ENCODE peak calls at places on chromosomes 2 and 18, in ten cellular contexts. One of them, this sample, is unnamed.

GRCh38 chr2:101698419-101699190 is 1.1 kb downstream of the MAP4K4 start:
- DNase-seq in small intestine: peak; percentile 25
- DNase-seq in A549: peak; percentile 29
- DNase-seq in left ventricle myocardium inferior: no peak
- DNase-seq in CD8-positive, alpha-beta memory T cell: peak; percentile 37
- DNase-seq in gastrocnemius medialis: no peak
- DNase-seq in effector memory CD4-positive, alpha-beta T cell: no peak
- DNase-seq in RWPE2: no peak
- DNase-seq in WERI-Rb-1: no peak
- DNase-seq in adrenal gland: no peak
- DNase-seq in this sample: no peak

GRCh38 chr2:242054406-242054805 is 184.9 kb downstream of the RTP5 start:
- DNase-seq in small intestine: no peak
- DNase-seq in A549: no peak
- DNase-seq in left ventricle myocardium inferior: no peak
- DNase-seq in CD8-positive, alpha-beta memory T cell: no peak
- DNase-seq in gastrocnemius medialis: no peak
- DNase-seq in effector memory CD4-positive, alpha-beta T cell: no peak
- DNase-seq in RWPE2: no peak
- DNase-seq in WERI-Rb-1: no peak
- DNase-seq in adrenal gland: no peak
- DNase-seq in this sample: no peak

GRCh38 chr2:231671617-231672350 is 36.5 kb upstream of the PTMA start:
- DNase-seq in small intestine: no peak
- DNase-seq in A549: no peak
- DNase-seq in left ventricle myocardium inferior: no peak
- DNase-seq in CD8-positive, alpha-beta memory T cell: no peak
- DNase-seq in gastrocnemius medialis: no peak
- DNase-seq in effector memory CD4-positive, alpha-beta T cell: no peak
- DNase-seq in RWPE2: no peak
- DNase-seq in WERI-Rb-1: no peak
- DNase-seq in adrenal gland: no peak
- DNase-seq in this sample: peak; percentile 58

GRCh38 chr18:73283788-73284187 is 416.0 kb upstream of the NETO1 start:
- DNase-seq in small intestine: no peak
- DNase-seq in A549: no peak
- DNase-seq in left ventricle myocardium inferior: no peak
- DNase-seq in CD8-positive, alpha-beta memory T cell: no peak
- DNase-seq in gastrocnemius medialis: no peak
- DNase-seq in effector memory CD4-positive, alpha-beta T cell: no peak
- DNase-seq in RWPE2: no peak
- DNase-seq in WERI-Rb-1: no peak
- DNase-seq in adrenal gland: no peak
- DNase-seq in this sample: no peak

GRCh38 chr18:25253136-25253535 is 98.8 kb downstream of the ZNF521 start:
- DNase-seq in small intestine: no peak
- DNase-seq in A549: no peak
- DNase-seq in left ventricle myocardium inferior: no peak
- DNase-seq in CD8-positive, alpha-beta memory T cell: no peak
- DNase-seq in gastrocnemius medialis: no peak
- DNase-seq in effector memory CD4-positive, alpha-beta T cell: no peak
- DNase-seq in RWPE2: no peak
- DNase-seq in WERI-Rb-1: no peak
- DNase-seq in adrenal gland: no peak
- DNase-seq in this sample: no peak

GRCh38 chr2:228378696-228379425 is 197.4 kb upstream of the SPHKAP start:
- DNase-seq in small intestine: no peak
- DNase-seq in A549: no peak
- DNase-seq in left ventricle myocardium inferior: no peak
- DNase-seq in CD8-positive, alpha-beta memory T cell: no peak
- DNase-seq in gastrocnemius medialis: no peak
- DNase-seq in effector memory CD4-positive, alpha-beta T cell: no peak
- DNase-seq in RWPE2: no peak
- DNase-seq in WERI-Rb-1: no peak
- DNase-seq in adrenal gland: no peak
- DNase-seq in this sample: no peak

GRCh38 chr2:68292108-68292710 is 27.5 kb downstream of the CNRIP1 start:
- DNase-seq in small intestine: peak; percentile 40
- DNase-seq in A549: peak; percentile 63
- DNase-seq in left ventricle myocardium inferior: no peak
- DNase-seq in CD8-positive, alpha-beta memory T cell: peak; percentile 7
- DNase-seq in gastrocnemius medialis: no peak
- DNase-seq in effector memory CD4-positive, alpha-beta T cell: no peak
- DNase-seq in RWPE2: no peak
- DNase-seq in WERI-Rb-1: peak; percentile 27
- DNase-seq in adrenal gland: no peak
- DNase-seq in this sample: no peak

GRCh38 chr2:9627310-9627709 is 3.5 kb downstream of the YWHAQ start:
- DNase-seq in small intestine: no peak
- DNase-seq in A549: no peak
- DNase-seq in left ventricle myocardium inferior: no peak
- DNase-seq in CD8-positive, alpha-beta memory T cell: no peak
- DNase-seq in gastrocnemius medialis: no peak
- DNase-seq in effector memory CD4-positive, alpha-beta T cell: no peak
- DNase-seq in RWPE2: no peak
- DNase-seq in WERI-Rb-1: no peak
- DNase-seq in adrenal gland: no peak
- DNase-seq in this sample: no peak

GRCh38 chr18:55246278-55246677 is 287.0 kb upstream of the CCDC68 start:
- DNase-seq in small intestine: no peak
- DNase-seq in A549: no peak
- DNase-seq in left ventricle myocardium inferior: no peak
- DNase-seq in CD8-positive, alpha-beta memory T cell: no peak
- DNase-seq in gastrocnemius medialis: no peak
- DNase-seq in effector memory CD4-positive, alpha-beta T cell: no peak
- DNase-seq in RWPE2: no peak
- DNase-seq in WERI-Rb-1: no peak
- DNase-seq in adrenal gland: no peak
- DNase-seq in this sample: no peak

GRCh38 chr18:55243852-55244251 is 284.6 kb upstream of the CCDC68 start:
- DNase-seq in small intestine: no peak
- DNase-seq in A549: no peak
- DNase-seq in left ventricle myocardium inferior: no peak
- DNase-seq in CD8-positive, alpha-beta memory T cell: no peak
- DNase-seq in gastrocnemius medialis: no peak
- DNase-seq in effector memory CD4-positive, alpha-beta T cell: no peak
- DNase-seq in RWPE2: no peak
- DNase-seq in WERI-Rb-1: no peak
- DNase-seq in adrenal gland: no peak
- DNase-seq in this sample: no peak

GRCh38 chr18:55244520-55244919 is 285.3 kb upstream of the CCDC68 start:
- DNase-seq in small intestine: no peak
- DNase-seq in A549: no peak
- DNase-seq in left ventricle myocardium inferior: no peak
- DNase-seq in CD8-positive, alpha-beta memory T cell: no peak
- DNase-seq in gastrocnemius medialis: no peak
- DNase-seq in effector memory CD4-positive, alpha-beta T cell: no peak
- DNase-seq in RWPE2: no peak
- DNase-seq in WERI-Rb-1: no peak
- DNase-seq in adrenal gland: no peak
- DNase-seq in this sample: no peak

GRCh38 chr18:55247032-55247431 is 287.8 kb upstream of the CCDC68 start:
- DNase-seq in small intestine: no peak
- DNase-seq in A549: no peak
- DNase-seq in left ventricle myocardium inferior: no peak
- DNase-seq in CD8-positive, alpha-beta memory T cell: no peak
- DNase-seq in gastrocnemius medialis: no peak
- DNase-seq in effector memory CD4-positive, alpha-beta T cell: no peak
- DNase-seq in RWPE2: no peak
- DNase-seq in WERI-Rb-1: no peak
- DNase-seq in adrenal gland: no peak
- DNase-seq in this sample: no peak

DNA sequence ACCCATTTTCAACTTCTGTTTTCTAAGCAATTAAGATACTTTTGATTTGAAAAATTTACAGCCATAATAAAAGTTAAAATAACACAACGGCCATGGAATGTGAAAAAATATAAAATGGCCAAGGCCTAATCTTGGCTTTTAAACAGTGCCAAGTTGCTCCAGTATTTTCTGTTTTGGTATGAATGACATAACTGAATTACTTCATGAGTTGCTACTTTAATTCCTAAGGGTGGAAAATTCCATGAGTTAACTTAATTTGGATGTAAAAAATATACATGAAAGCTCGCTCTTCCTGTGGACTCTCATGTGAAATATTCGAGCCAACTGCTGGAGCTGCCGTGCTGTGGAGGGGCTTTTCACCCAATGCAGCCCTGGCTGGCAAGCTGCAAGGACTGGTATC is 285.9 kb upstream of the CCDC68 start:
- DNase-seq in small intestine: no peak
- DNase-seq in A549: no peak
- DNase-seq in left ventricle myocardium inferior: no peak
- DNase-seq in CD8-positive, alpha-beta memory T cell: no peak
- DNase-seq in gastrocnemius medialis: no peak
- DNase-seq in effector memory CD4-positive, alpha-beta T cell: no peak
- DNase-seq in RWPE2: no peak
- DNase-seq in WERI-Rb-1: no peak
- DNase-seq in adrenal gland: no peak
- DNase-seq in this sample: no peak
- H3K27ac ChIP-seq in small intestine: no peak overlapping the region
- H3K27ac ChIP-seq in A549: no peak overlapping the region
- H3K27ac ChIP-seq in left ventricle myocardium inferior: peak overlapping the region; percentile 88
- H3K27ac ChIP-seq in CD8-positive, alpha-beta memory T cell: no peak overlapping the region
- H3K27ac ChIP-seq in gastrocnemius medialis: peak overlapping the region; percentile 67
- H3K27ac ChIP-seq in effector memory CD4-positive, alpha-beta T cell: no peak overlapping the region
- H3K27ac ChIP-seq in RWPE2: no peak overlapping the region
- H3K27ac ChIP-seq in WERI-Rb-1: no peak overlapping the region
- H3K27ac ChIP-seq in adrenal gland: no peak overlapping the region
- H3K27ac ChIP-seq in this sample: peak overlapping the region; percentile 73

GRCh38 chr2:138514173-138514572 is 12.6 kb downstream of the SPOPL start:
- DNase-seq in small intestine: no peak
- DNase-seq in A549: no peak
- DNase-seq in left ventricle myocardium inferior: no peak
- DNase-seq in CD8-positive, alpha-beta memory T cell: no peak
- DNase-seq in gastrocnemius medialis: no peak
- DNase-seq in effector memory CD4-positive, alpha-beta T cell: no peak
- DNase-seq in RWPE2: no peak
- DNase-seq in WERI-Rb-1: no peak
- DNase-seq in adrenal gland: no peak
- DNase-seq in this sample: no peak
- H3K9me3 ChIP-seq in small intestine: no peaks in the 10 kb centered on the region
- H3K9me3 ChIP-seq in A549: no peaks in the 10 kb centered on the region
- H3K9me3 ChIP-seq in left ventricle myocardium inferior: peaks cover 7% of the 10 kb centered on the region
- H3K9me3 ChIP-seq in CD8-positive, alpha-beta memory T cell: no peaks in the 10 kb centered on the region
- H3K9me3 ChIP-seq in gastrocnemius medialis: no peaks in the 10 kb centered on the region
- H3K9me3 ChIP-seq in effector memory CD4-positive, alpha-beta T cell: no peaks in the 10 kb centered on the region
- H3K9me3 ChIP-seq in RWPE2: no peaks in the 10 kb centered on the region
- H3K9me3 ChIP-seq in WERI-Rb-1: no peaks in the 10 kb centered on the region
- H3K9me3 ChIP-seq in adrenal gland: peaks cover 8% of the 10 kb centered on the region
- H3K9me3 ChIP-seq in this sample: no peaks in the 10 kb centered on the region

GRCh38 chr2:111053266-111053665 is 67.4 kb upstream of the BCL2L11 start:
- DNase-seq in small intestine: no peak
- DNase-seq in A549: no peak
- DNase-seq in left ventricle myocardium inferior: no peak
- DNase-seq in CD8-positive, alpha-beta memory T cell: no peak
- DNase-seq in gastrocnemius medialis: no peak
- DNase-seq in effector memory CD4-positive, alpha-beta T cell: no peak
- DNase-seq in RWPE2: no peak
- DNase-seq in WERI-Rb-1: no peak
- DNase-seq in adrenal gland: no peak
- DNase-seq in this sample: no peak

GRCh38 chr2:111055735-111056134 is 65.0 kb upstream of the BCL2L11 start:
- DNase-seq in small intestine: no peak
- DNase-seq in A549: no peak
- DNase-seq in left ventricle myocardium inferior: no peak
- DNase-seq in CD8-positive, alpha-beta memory T cell: no peak
- DNase-seq in gastrocnemius medialis: no peak
- DNase-seq in effector memory CD4-positive, alpha-beta T cell: no peak
- DNase-seq in RWPE2: no peak
- DNase-seq in WERI-Rb-1: no peak
- DNase-seq in adrenal gland: no peak
- DNase-seq in this sample: no peak

GRCh38 chr2:111052621-111053020 is 68.1 kb upstream of the BCL2L11 start:
- DNase-seq in small intestine: no peak
- DNase-seq in A549: no peak
- DNase-seq in left ventricle myocardium inferior: no peak
- DNase-seq in CD8-positive, alpha-beta memory T cell: no peak
- DNase-seq in gastrocnemius medialis: no peak
- DNase-seq in effector memory CD4-positive, alpha-beta T cell: no peak
- DNase-seq in RWPE2: no peak
- DNase-seq in WERI-Rb-1: no peak
- DNase-seq in adrenal gland: no peak
- DNase-seq in this sample: no peak

GRCh38 chr2:111054791-111055627 is 65.7 kb upstream of the BCL2L11 start:
- DNase-seq in small intestine: no peak
- DNase-seq in A549: no peak
- DNase-seq in left ventricle myocardium inferior: no peak
- DNase-seq in CD8-positive, alpha-beta memory T cell: no peak
- DNase-seq in gastrocnemius medialis: no peak
- DNase-seq in effector memory CD4-positive, alpha-beta T cell: no peak
- DNase-seq in RWPE2: no peak
- DNase-seq in WERI-Rb-1: no peak
- DNase-seq in adrenal gland: no peak
- DNase-seq in this sample: no peak

DNA sequence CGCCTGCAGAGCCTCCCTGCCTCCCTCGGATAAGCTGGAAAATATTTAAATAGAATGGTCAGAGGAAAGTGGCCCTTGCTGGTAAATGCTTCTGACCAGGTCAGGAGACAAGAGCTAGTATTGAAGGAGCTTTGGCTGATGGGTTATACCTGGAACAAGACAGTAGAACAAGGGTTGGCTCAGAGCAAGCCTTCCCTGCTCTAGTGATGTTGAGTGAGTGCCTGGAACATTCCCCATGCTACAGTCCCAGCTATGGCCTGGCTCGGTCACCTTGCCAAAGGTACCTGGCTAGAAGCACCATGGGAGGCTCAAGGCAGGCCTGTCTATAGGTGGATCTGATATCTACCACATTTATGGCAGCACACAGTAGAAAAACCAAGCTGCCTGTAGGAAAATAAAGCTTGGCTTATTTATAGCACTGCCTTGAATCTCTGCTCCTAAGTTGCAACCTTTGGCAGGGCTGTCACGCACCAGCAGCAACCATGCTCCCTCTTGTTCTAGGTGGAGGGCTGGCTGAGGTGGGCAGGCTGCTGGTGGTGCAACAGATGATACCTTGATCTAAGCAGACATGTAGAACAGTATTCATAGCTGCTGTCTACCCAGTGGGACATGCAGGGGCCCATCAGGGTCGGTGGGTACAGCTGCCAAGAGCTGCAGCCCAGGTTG is 66.8 kb upstream of the BCL2L11 start:
- DNase-seq in small intestine: no peak
- DNase-seq in A549: no peak
- DNase-seq in left ventricle myocardium inferior: no peak
- DNase-seq in CD8-positive, alpha-beta memory T cell: no peak
- DNase-seq in gastrocnemius medialis: no peak
- DNase-seq in effector memory CD4-positive, alpha-beta T cell: no peak
- DNase-seq in RWPE2: no peak
- DNase-seq in WERI-Rb-1: no peak
- DNase-seq in adrenal gland: no peak
- DNase-seq in this sample: no peak
- H3K4me3 ChIP-seq in small intestine: no peak overlapping the region
- H3K4me3 ChIP-seq in A549: no peak overlapping the region
- H3K4me3 ChIP-seq in left ventricle myocardium inferior: no peak overlapping the region
- H3K4me3 ChIP-seq in CD8-positive, alpha-beta memory T cell: no peak overlapping the region
- H3K4me3 ChIP-seq in gastrocnemius medialis: no peak overlapping the region
- H3K4me3 ChIP-seq in effector memory CD4-positive, alpha-beta T cell: no peak overlapping the region
- H3K4me3 ChIP-seq in RWPE2: no peak overlapping the region
- H3K4me3 ChIP-seq in WERI-Rb-1: no peak overlapping the region
- H3K4me3 ChIP-seq in adrenal gland: no peak overlapping the region
- H3K4me3 ChIP-seq in this sample: no peak overlapping the region

GRCh38 chr2:54545700-54546450 is 89.7 kb downstream of the SPTBN1 start:
- DNase-seq in small intestine: peak; percentile 95
- DNase-seq in A549: peak; percentile 90
- DNase-seq in left ventricle myocardium inferior: no peak
- DNase-seq in CD8-positive, alpha-beta memory T cell: no peak
- DNase-seq in gastrocnemius medialis: no peak
- DNase-seq in effector memory CD4-positive, alpha-beta T cell: no peak
- DNase-seq in RWPE2: no peak
- DNase-seq in WERI-Rb-1: no peak
- DNase-seq in adrenal gland: no peak
- DNase-seq in this sample: no peak

GRCh38 chr2:54541995-54542394 is 85.9 kb downstream of the SPTBN1 start:
- DNase-seq in small intestine: no peak
- DNase-seq in A549: no peak
- DNase-seq in left ventricle myocardium inferior: no peak
- DNase-seq in CD8-positive, alpha-beta memory T cell: no peak
- DNase-seq in gastrocnemius medialis: no peak
- DNase-seq in effector memory CD4-positive, alpha-beta T cell: no peak
- DNase-seq in RWPE2: no peak
- DNase-seq in WERI-Rb-1: no peak
- DNase-seq in adrenal gland: no peak
- DNase-seq in this sample: no peak

GRCh38 chr2:54546925-54547324 is 90.8 kb downstream of the SPTBN1 start:
- DNase-seq in small intestine: no peak
- DNase-seq in A549: no peak
- DNase-seq in left ventricle myocardium inferior: no peak
- DNase-seq in CD8-positive, alpha-beta memory T cell: no peak
- DNase-seq in gastrocnemius medialis: no peak
- DNase-seq in effector memory CD4-positive, alpha-beta T cell: no peak
- DNase-seq in RWPE2: no peak
- DNase-seq in WERI-Rb-1: no peak
- DNase-seq in adrenal gland: no peak
- DNase-seq in this sample: no peak

GRCh38 chr2:54546518-54546917 is 90.4 kb downstream of the SPTBN1 start:
- DNase-seq in small intestine: no peak
- DNase-seq in A549: no peak
- DNase-seq in left ventricle myocardium inferior: no peak
- DNase-seq in CD8-positive, alpha-beta memory T cell: no peak
- DNase-seq in gastrocnemius medialis: no peak
- DNase-seq in effector memory CD4-positive, alpha-beta T cell: no peak
- DNase-seq in RWPE2: no peak
- DNase-seq in WERI-Rb-1: no peak
- DNase-seq in adrenal gland: no peak
- DNase-seq in this sample: no peak

GRCh38 chr2:54543736-54544396 is 87.7 kb downstream of the SPTBN1 start:
- DNase-seq in small intestine: no peak
- DNase-seq in A549: no peak
- DNase-seq in left ventricle myocardium inferior: no peak
- DNase-seq in CD8-positive, alpha-beta memory T cell: no peak
- DNase-seq in gastrocnemius medialis: no peak
- DNase-seq in effector memory CD4-positive, alpha-beta T cell: no peak
- DNase-seq in RWPE2: no peak
- DNase-seq in WERI-Rb-1: no peak
- DNase-seq in adrenal gland: no peak
- DNase-seq in this sample: no peak
- H3K27ac ChIP-seq in small intestine: no peak overlapping the region
- H3K27ac ChIP-seq in A549: peak overlapping the region; percentile 59
- H3K27ac ChIP-seq in left ventricle myocardium inferior: no peak overlapping the region
- H3K27ac ChIP-seq in CD8-positive, alpha-beta memory T cell: no peak overlapping the region
- H3K27ac ChIP-seq in gastrocnemius medialis: no peak overlapping the region
- H3K27ac ChIP-seq in effector memory CD4-positive, alpha-beta T cell: no peak overlapping the region
- H3K27ac ChIP-seq in RWPE2: no peak overlapping the region
- H3K27ac ChIP-seq in WERI-Rb-1: no peak overlapping the region
- H3K27ac ChIP-seq in adrenal gland: no peak overlapping the region
- H3K27ac ChIP-seq in this sample: no peak overlapping the region

This sample was measured in lung.